ENCODE peak calls at places on chromosomes 4 and X, in four cellular contexts. J, Y, P and S are unnamed samples.

GRCh38 chr4:183165371-183165770 is 66.3 kb downstream of the WWC2 start:
- DNase-seq in J (no peak), Y (no peak), P (no peak), S (no peak)

GRCh38 chrX:25968920-25969319 is 169.2 kb upstream of the MAGEB18 start:
- DNase-seq in J (peak), P (no peak), Y (peak), S (peak)

GRCh38 chr4:89894654-89895652 is at the start of gene MMRN1:
- DNase-seq in Y (no peak), J (no peak), P (no peak), S (no peak)

GRCh38 chrX:341541-342101 is 23.0 kb upstream of the GTPBP6 start:
- DNase-seq in J (no peak), P (no peak), Y (no peak), S (no peak)

GRCh38 chr4:65917486-65917885 is 247.2 kb upstream of the EPHA5 start:
- DNase-seq in P (no peak), J (no peak), Y (no peak), S (no peak)

GRCh38 chr4:74675673-74676279 is 118.5 kb downstream of the BTC start:
- DNase-seq in J (peak), P (no peak), Y (peak), S (peak)

GRCh38 chr4:110589297-110589696 is 33.6 kb downstream of the PITX2 start:
- DNase-seq in P (no peak), J (no peak), Y (no peak), S (no peak)

GRCh38 chr4:56979674-56980073 is 978 bp downstream of the POLR2B start:
- DNase-seq in J (peak), P (no peak), Y (no peak), S (no peak)

DNA sequence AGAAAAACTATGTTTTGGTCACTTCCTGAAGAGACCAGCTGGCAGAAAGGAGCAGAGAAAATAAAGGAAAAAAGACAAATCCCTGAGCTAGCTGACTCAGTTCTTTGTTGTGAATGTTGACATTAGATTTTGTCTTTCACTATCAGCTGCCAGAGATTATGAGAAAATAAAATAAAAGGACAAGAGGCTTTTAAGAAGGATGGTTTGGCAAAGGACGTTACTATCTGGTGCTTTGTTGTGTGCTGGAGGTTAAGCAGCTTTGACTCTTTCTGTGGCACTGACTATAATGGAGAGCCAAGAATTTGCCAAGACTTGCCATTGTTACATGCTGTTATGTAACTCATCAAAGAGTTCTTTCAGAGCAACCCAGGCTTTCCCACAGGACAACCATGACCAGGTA is 12.1 kb downstream of the ASB5 start:
- DNase-seq in J (no peak), P (no peak), Y (no peak), S (no peak)
- TF ChIP-seq BHLHE40 in J (no peak), P (no peak), Y (no peak), S (no peak)

DNA sequence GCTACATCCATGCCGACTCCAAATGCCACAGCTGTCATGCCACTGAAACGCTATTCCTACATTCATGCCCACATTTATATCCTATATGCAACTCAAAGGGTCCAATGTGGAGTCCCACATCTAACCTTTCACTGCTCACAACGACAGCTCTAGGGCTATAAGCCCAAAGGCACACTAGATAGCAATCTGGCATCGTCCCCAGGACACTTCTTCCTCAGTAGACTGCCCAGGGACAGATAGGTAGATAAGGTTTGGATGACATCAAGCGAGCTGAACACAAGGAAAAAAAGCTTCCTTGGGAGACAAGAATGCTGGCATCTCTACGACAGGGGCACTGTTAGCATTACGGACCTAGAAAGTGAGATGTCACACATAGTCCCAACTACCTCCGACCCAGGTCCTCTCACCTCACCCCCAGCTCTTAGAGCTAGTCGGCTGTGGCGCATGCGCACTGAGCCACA is 685 bp downstream of the RAB9B start:
- DNase-seq in P (no peak), J (no peak), Y (peak), S (peak)
- TF ChIP-seq SMC3 in P (no peak), J (no peak), Y (no peak), S (no peak)

GRCh38 chr4:145679991-145680455 is at the start of gene C4orf51:
- DNase-seq in Y (no peak), P (no peak), J (peak), S (no peak)
- TF ChIP-seq CHD2 in Y (no peak), P (no peak), J (no peak), S (no peak)

GRCh38 chr4:176436500-176436973 is 116.8 kb downstream of the SPCS3 start:
- DNase-seq in P (no peak), Y (no peak), J (no peak), S (peak)
- TF ChIP-seq BHLHE40 in P (no peak), Y (no peak), J (no peak), S (no peak)

DNA sequence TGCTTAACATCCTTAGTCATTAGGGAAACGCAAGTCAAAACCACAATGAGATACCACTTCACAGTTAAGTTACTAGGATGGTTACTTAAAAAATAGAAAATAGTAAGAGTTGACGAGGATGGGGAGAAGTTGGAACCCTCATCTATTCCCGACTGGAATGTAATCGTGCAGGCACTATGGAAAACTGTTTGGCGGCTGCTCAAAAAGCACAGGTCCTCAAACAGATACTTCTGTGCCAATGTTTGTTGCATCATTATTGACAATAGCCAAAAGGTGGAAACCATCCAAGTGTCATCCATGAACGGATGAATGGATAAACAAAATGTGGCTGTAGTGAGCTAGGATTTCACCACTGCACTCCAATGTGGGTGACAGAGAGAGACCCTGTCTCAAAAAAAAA is 11.7 kb downstream of the CTAG1B start:
- DNase-seq in J (peak), P (no peak), Y (no peak), S (no peak)
- TF ChIP-seq SMC3 in J (no peak), P (no peak), Y (no peak), S (no peak)

GRCh38 chr4:1873776-1874175 is 2.6 kb downstream of the NSD2 start:
- DNase-seq in J (no peak), P (no peak), Y (no peak), S (no peak)
- TF ChIP-seq CHD2 in J (no peak), P (no peak), Y (no peak), S (no peak)

GRCh38 chrX:152575331-152575730 is 62.4 kb upstream of the GABRQ start:
- DNase-seq in P (no peak), J (no peak), Y (no peak), S (no peak)

DNA sequence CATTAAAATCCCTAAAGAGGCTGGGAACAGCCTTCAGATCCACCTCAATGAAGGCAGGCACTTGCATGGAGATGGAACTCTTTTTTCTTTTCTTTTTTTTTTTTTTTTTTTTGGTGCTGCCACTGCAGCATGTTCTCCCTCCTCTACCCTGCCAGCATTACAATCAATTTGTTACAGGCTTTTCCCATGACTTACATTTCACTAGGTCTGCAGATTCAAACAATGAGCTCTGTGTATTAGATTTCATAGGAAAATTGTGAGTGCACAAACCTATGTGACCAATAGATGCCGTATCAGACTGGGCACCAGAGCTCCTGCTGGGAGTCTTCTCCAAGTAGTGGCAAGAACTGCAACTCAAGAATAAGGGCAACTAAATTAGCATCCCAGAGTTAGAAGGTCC is 63.8 kb upstream of the GABRQ start:
- DNase-seq in Y (no peak), J (no peak), P (no peak), S (no peak)
- TF ChIP-seq BHLHE40 in Y (no peak), J (no peak), P (no peak), S (no peak)